ENCODE peak calls at places on chromosomes 4 and X, in six cellular contexts. N is IMR-90; C is CD8-positive, alpha-beta memory T cell; D is astrocyte of the cerebellum; H is astrocyte of the spinal cord; T is lower leg skin. P is an unnamed sample.

GRCh38 chr4:135238940-135239339 is 1037.4 kb upstream of the PABPC4L start:
- DNase-seq in N (no peak), C (no peak), D (no peak), H (no peak), T (no peak), P (peak)

GRCh38 chr4:186666252-186666651 is 57.4 kb downstream of the FAT1 start:
- DNase-seq in N (peak), C (no peak), D (no peak), H (no peak), T (no peak), P (peak)

GRCh38 chrX:49155243-49155899 is 7.2 kb upstream of the MAGIX start:
- DNase-seq in N (peak), C (peak), D (peak), H (peak), T (peak), P (peak)

GRCh38 chr4:11765849-11766453 is 337.3 kb upstream of the HS3ST1 start:
- DNase-seq in N (peak), C (no peak), D (peak), H (peak), T (no peak), P (peak)

GRCh38 chr4:31295081-31295480 is 574.9 kb downstream of the PCDH7 start:
- DNase-seq in N (no peak), C (no peak), D (peak), H (peak), T (no peak), P (peak)

GRCh38 chr4:154004859-154005520 is 216.1 kb upstream of the SFRP2 start:
- DNase-seq in N (no peak), C (no peak), D (peak), H (peak), T (peak), P (peak)

GRCh38 chr4:182190306-182190705 is 52.9 kb upstream of the TENM3 start:
- DNase-seq in N (no peak), C (no peak), D (no peak), H (no peak), T (no peak), P (peak)

GRCh38 chr4:183722738-183723560 is 63.9 kb downstream of the TRAPPC11 start:
- DNase-seq in N (peak), C (peak), D (no peak), H (peak), T (no peak), P (peak)

GRCh38 chr4:53767503-53767902 is 176.2 kb upstream of the LNX1 start:
- DNase-seq in N (no peak), C (no peak), D (peak), H (peak), T (no peak), P (peak)

GRCh38 chr4:164779811-164780216 is 25.9 kb downstream of the SMIM31 start:
- DNase-seq in N (peak), C (no peak), D (peak), H (peak), T (no peak), P (peak)

GRCh38 chrX:12497832-12498591 is 293.2 kb upstream of the PRPS2 start:
- DNase-seq in N (no peak), C (no peak), D (no peak), H (no peak), T (no peak), P (no peak)

GRCh38 chr4:128565054-128565453 is 244.4 kb upstream of the JADE1 start:
- DNase-seq in N (no peak), C (no peak), D (no peak), H (no peak), T (no peak), P (no peak)

GRCh38 chrX:150324035-150324728 is 38.9 kb upstream of the MAMLD1 start:
- DNase-seq in N (peak), C (no peak), D (peak), H (peak), T (no peak), P (peak)

GRCh38 chrX:3549442-3549875 is 164.0 kb downstream of the PRKX start:
- DNase-seq in N (peak), C (no peak), D (no peak), H (peak), T (no peak), P (peak)

GRCh38 chrX:23871905-23872546 is 35.7 kb downstream of the APOO start:
- DNase-seq in N (no peak), C (no peak), D (no peak), H (no peak), T (no peak), P (no peak)

GRCh38 chr4:71206763-71207162 is 132.1 kb upstream of the SLC4A4 start:
- DNase-seq in N (peak), C (no peak), D (peak), H (peak), T (no peak), P (peak)

GRCh38 chr4:185950891-185951290 is 118.1 kb upstream of the TLR3 start:
- DNase-seq in N (no peak), C (no peak), D (peak), H (peak), T (no peak), P (peak)

GRCh38 chr4:11223261-11223660 is 205.4 kb downstream of the HS3ST1 start:
- DNase-seq in N (no peak), C (no peak), D (peak), H (peak), T (no peak), P (no peak)

GRCh38 chr4:87592124-87592523 is 16.2 kb upstream of the DSPP start:
- DNase-seq in N (no peak), C (no peak), D (no peak), H (no peak), T (no peak), P (no peak)

GRCh38 chr4:108113229-108113628 is 55.5 kb downstream of the LEF1 start:
- DNase-seq in N (no peak), C (peak), D (no peak), H (no peak), T (no peak), P (peak)

GRCh38 chr4:11423465-11423864 is 5.2 kb downstream of the HS3ST1 start:
- DNase-seq in N (no peak), C (no peak), D (no peak), H (no peak), T (no peak), P (no peak)

GRCh38 chrX:19765628-19766027 is 121.8 kb downstream of the SH3KBP1 start:
- DNase-seq in N (no peak), C (no peak), D (no peak), H (no peak), T (no peak), P (no peak)

GRCh38 chrX:8364369-8365141 is 100.1 kb upstream of the VCX3B start:
- DNase-seq in N (no peak), C (no peak), D (no peak), H (no peak), T (no peak), P (no peak)

GRCh38 chr4:73948990-73949706 is 32.7 kb downstream of the PF4 start:
- DNase-seq in N (no peak), C (no peak), D (no peak), H (no peak), T (no peak), P (no peak)

GRCh38 chr4:101439926-101440325 is 92.6 kb upstream of the PPP3CA start:
- DNase-seq in N (peak), C (no peak), D (no peak), H (peak), T (no peak), P (peak)

GRCh38 chrX:120514236-120514635 is 45.1 kb upstream of the LAMP2 start:
- DNase-seq in N (peak), C (no peak), D (peak), H (peak), T (no peak), P (peak)

GRCh38 chr4:2977116-2978097 is 14.0 kb downstream of the GRK4 start:
- DNase-seq in N (peak), C (no peak), D (no peak), H (peak), T (no peak), P (peak)

GRCh38 chrX:136193771-136194170 is 46.4 kb downstream of the FHL1 start:
- DNase-seq in N (no peak), C (no peak), D (no peak), H (no peak), T (no peak), P (no peak)

GRCh38 chr4:142815834-142816233 is 30.3 kb downstream of the INPP4B start:
- DNase-seq in N (peak), C (no peak), D (peak), H (peak), T (no peak), P (peak)

GRCh38 chr4:84733343-84734033 is 150.6 kb downstream of the CDS1 start:
- DNase-seq in N (no peak), C (no peak), D (no peak), H (no peak), T (no peak), P (no peak)

GRCh38 chrX:69156638-69157037 is 8.6 kb downstream of the PJA1 start:
- DNase-seq in N (no peak), C (no peak), D (no peak), H (no peak), T (no peak), P (no peak)

GRCh38 chr4:21209854-21210253 is 509.6 kb downstream of the PACRGL start:
- DNase-seq in N (no peak), C (no peak), D (no peak), H (no peak), T (no peak), P (no peak)

GRCh38 chr4:54568184-54568583 is 89.6 kb upstream of the KIT start:
- DNase-seq in N (peak), C (no peak), D (peak), H (peak), T (no peak), P (peak)

GRCh38 chr4:108170729-108171540 is 2.2 kb upstream of the LEF1 start:
- DNase-seq in N (no peak), C (no peak), D (no peak), H (peak), T (no peak), P (no peak)

GRCh38 chr4:127930175-127930574 is 34.8 kb downstream of the MFSD8 start:
- DNase-seq in N (no peak), C (no peak), D (no peak), H (no peak), T (no peak), P (no peak)

GRCh38 chrX:118348186-118348810 is 2.4 kb downstream of the WDR44 start:
- DNase-seq in N (no peak), C (no peak), D (no peak), H (no peak), T (no peak), P (no peak)

GRCh38 chr4:113636877-113637276 is 124.7 kb downstream of the CAMK2D start:
- DNase-seq in N (peak), C (peak), D (peak), H (peak), T (no peak), P (peak)

GRCh38 chr4:120922390-120923200 is at the start of gene PRDM5:
- DNase-seq in N (peak), C (peak), D (no peak), H (peak), T (peak), P (peak)

GRCh38 chr4:120920666-120921065 is 1.9 kb downstream of the PRDM5 start:
- DNase-seq in N (no peak), C (no peak), D (no peak), H (no peak), T (no peak), P (no peak)

GRCh38 chr4:120924931-120925330 is 2.4 kb upstream of the PRDM5 start:
- DNase-seq in N (no peak), C (no peak), D (no peak), H (no peak), T (no peak), P (no peak)

GRCh38 chr4:120921456-120922389 is 803 bp downstream of the PRDM5 start:
- DNase-seq in N (peak), C (no peak), D (peak), H (peak), T (peak), P (peak)

DNA sequence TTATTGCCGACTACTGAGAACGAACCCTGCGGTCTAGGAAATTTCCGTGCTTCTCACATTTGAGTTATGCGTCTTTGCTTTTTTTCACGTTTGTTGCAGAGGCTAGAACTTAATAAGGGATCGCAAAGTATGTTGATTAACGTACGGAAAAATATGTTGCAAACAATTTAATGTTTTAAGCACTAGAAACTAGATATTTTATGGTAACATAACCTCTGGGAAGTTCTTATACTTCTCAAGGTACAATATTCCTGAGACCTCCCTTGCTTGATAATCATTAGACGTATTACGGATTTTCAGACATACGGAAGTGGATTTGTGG is 636 bp upstream of the PRDM5 start:
- DNase-seq in N (no peak), C (no peak), D (peak), H (no peak), T (no peak), P (no peak)
- H3K4me3 ChIP-seq in N (peak), C (peak), D (peak), H (peak), T (peak), P (peak)

GRCh38 chrX:107589243-107589642 is 39.1 kb upstream of the PRPS1 start:
- DNase-seq in N (no peak), C (no peak), D (no peak), H (no peak), T (no peak), P (no peak)
- H3K4me3 ChIP-seq in N (no peak), C (no peak), D (no peak), H (no peak), T (no peak), P (no peak)

GRCh38 chr4:17323619-17324400 is 188.1 kb downstream of the QDPR start:
- DNase-seq in N (peak), C (no peak), D (no peak), H (no peak), T (no peak), P (no peak)
- H3K4me3 ChIP-seq in N (no peak), C (no peak), D (no peak), H (no peak), T (no peak), P (no peak)

GRCh38 chr4:15779789-15780188 is 1.7 kb downstream of the CD38 start:
- DNase-seq in N (no peak), C (no peak), D (no peak), H (no peak), T (no peak), P (no peak)
- H3K4me3 ChIP-seq in N (peak), C (peak), D (peak), H (peak), T (no peak), P (no peak)

GRCh38 chr4:123125477-123125876 is 203.1 kb upstream of the NUDT6 start:
- DNase-seq in N (no peak), C (no peak), D (no peak), H (no peak), T (no peak), P (no peak)
- H3K4me3 ChIP-seq in N (no peak), C (no peak), D (no peak), H (no peak), T (no peak), P (no peak)

DNA sequence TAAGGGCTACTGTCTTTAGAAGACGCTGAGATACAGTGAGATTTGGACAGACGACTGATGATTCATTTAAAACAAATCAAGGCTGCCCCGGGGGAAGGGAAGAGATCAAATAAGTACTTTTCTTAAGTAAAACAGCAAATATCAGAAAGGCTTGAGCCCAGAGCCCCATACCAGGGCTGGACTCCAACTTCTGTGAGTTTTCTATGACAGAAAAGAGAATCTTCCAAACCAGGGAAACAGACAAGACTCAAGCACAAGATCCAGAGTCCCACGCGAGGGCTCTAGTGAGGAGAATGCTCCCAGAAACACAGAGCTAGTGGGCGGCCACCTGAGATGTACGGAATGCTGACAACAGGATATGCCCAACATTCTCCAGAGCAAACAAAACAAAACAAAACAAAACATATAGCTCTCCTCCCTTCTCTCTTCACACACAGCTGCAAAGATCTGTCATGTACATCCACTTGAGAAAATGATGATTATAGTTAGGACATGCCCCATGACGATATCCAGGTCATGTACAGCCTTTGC is 13.1 kb downstream of the ACSL1 start:
- DNase-seq in N (peak), C (no peak), D (no peak), H (peak), T (no peak), P (peak)
- H3K4me3 ChIP-seq in N (no peak), C (no peak), D (no peak), H (no peak), T (no peak), P (no peak)

GRCh38 chrX:152639426-152639825 is 1.7 kb downstream of the GABRQ start:
- DNase-seq in N (no peak), C (no peak), D (no peak), H (no peak), T (no peak), P (no peak)

GRCh38 chrX:152641256-152641875 is 3.7 kb downstream of the GABRQ start:
- DNase-seq in N (no peak), C (no peak), D (no peak), H (no peak), T (no peak), P (no peak)

GRCh38 chrX:152640039-152640818 is 2.5 kb downstream of the GABRQ start:
- DNase-seq in N (peak), C (no peak), D (no peak), H (peak), T (no peak), P (peak)

GRCh38 chrX:152642931-152643525 is 5.3 kb downstream of the GABRQ start:
- DNase-seq in N (no peak), C (no peak), D (no peak), H (no peak), T (no peak), P (no peak)

DNA sequence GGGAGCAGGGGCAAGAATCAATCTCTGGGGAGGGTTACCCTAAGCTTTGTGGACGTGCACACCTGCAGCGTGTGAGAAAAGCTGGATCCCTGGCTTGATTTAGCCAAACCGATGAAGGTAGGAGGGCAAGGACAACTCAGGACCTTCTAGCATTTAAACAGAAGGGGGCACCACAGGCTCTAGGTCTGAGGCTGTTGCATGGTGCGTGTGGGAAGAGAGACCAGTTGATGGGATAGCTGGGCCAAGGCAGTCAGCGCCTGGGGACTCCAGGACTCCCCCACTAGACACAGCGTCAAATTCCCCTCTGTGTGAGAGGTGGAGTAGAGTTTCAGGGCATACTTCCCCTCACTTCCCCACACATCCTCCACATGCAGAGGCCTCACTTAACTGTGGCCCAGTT is 4.3 kb downstream of the GABRQ start:
- DNase-seq in N (peak), C (no peak), D (no peak), H (no peak), T (no peak), P (peak)
- H3K4me3 ChIP-seq in N (no peak), C (no peak), D (no peak), H (no peak), T (no peak), P (no peak)

DNA sequence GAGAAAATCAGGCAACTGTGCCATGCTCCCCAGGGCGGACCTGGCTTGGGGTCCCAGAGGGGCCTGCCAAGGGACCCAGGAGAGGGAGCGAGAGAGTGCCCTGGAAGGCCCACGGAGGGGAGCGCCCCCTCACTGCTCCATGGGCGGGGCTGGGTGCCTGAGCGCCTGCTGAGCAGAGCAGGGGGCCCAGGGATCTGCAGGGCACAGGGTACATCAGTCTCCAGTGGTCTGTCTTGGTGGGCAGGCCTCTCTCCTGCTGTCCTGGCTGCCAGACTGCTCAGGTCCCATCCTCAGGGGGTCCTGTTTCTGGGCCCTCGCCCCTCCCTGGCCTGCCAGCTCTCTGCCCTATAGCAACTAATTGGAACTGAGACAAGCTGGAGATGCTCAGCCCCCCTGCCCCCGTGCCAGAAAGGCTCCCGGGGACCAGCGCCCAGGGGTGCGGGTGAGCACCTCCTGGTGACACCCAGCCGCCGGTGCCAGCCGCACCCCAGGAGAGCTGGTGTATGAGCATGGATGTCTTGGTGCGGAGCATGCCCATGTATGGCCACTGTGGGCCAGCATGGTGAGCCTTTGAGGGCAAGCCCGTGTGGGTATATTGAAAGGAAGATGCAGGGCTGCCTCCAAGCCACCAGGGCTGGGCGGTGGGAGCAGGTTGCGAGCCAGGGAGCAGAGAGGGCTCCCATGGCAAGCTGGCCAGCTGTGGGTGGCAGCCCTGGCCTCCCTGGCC is 1.3 kb downstream of the BGN start:
- DNase-seq in N (no peak), C (no peak), D (no peak), H (no peak), T (no peak), P (no peak)
- H3K4me3 ChIP-seq in N (peak), C (no peak), D (peak), H (peak), T (no peak), P (peak)

P was measured in fibroblast of mammary gland.